ENCODE peak calls at places on chromosome 1, in four cellular contexts. G is stimulated activated CD8-positive, alpha-beta memory T cell treated with anti-CD3 and anti-CD28 coated beads, Interleukin-15, amount 100 ng/mL, for 1 hour; Y is body of pancreas; B is activated CD4-positive, CD25-positive, alpha-beta regulatory T cell. W is an unnamed sample.

GRCh38 chr1:68339505-68339904 is 107.2 kb upstream of the WLS start:
- DNase-seq in G (no peak), Y (no peak), B (no peak), W (no peak)

GRCh38 chr1:160261526-160261877 is 847 bp downstream of the DCAF8 start:
- DNase-seq in G (peak; percentile 35), Y (peak; percentile 62), B (peak; percentile 24), W (peak; percentile 76)

GRCh38 chr1:172397221-172397620 is 23.3 kb upstream of the C1orf105 start:
- DNase-seq in G (no peak), Y (no peak), B (no peak), W (no peak)

GRCh38 chr1:59350521-59350920 is 53.6 kb downstream of the FGGY start:
- DNase-seq in G (no peak), Y (no peak), B (no peak), W (no peak)

GRCh38 chr1:59475737-59476136 is 178.8 kb downstream of the FGGY start:
- DNase-seq in G (no peak), Y (no peak), B (no peak), W (no peak)

GRCh38 chr1:94529416-94529815 is 12.1 kb downstream of the F3 start:
- DNase-seq in G (no peak), Y (no peak), B (no peak), W (no peak)

GRCh38 chr1:52973843-52974242 is 46.8 kb downstream of the SCP2 start:
- DNase-seq in G (no peak), Y (no peak), B (no peak), W (no peak)

GRCh38 chr1:67830226-67830625 is 3.0 kb downstream of the GNG12 start:
- DNase-seq in G (no peak), Y (no peak), B (no peak), W (no peak)

W was measured in central memory CD8-positive, alpha-beta T cell.